ENCODE peak calls at places on chromosomes 13 and 19, in four cellular contexts. D is psoas muscle, O is A549, X is Peyer's patch. F is an unnamed sample.

GRCh38 chr19:49832556-49832955 is 14.5 kb downstream of the MED25 start:
- DNase-seq in X (no peak), D (no peak), O (no peak), F (no peak)

GRCh38 chr13:90622547-90622946 is 724.9 kb upstream of the MIR17HG start:
- DNase-seq in O (no peak), D (no peak), X (no peak), F (no peak)

GRCh38 chr13:41075034-41075433 is 13.7 kb downstream of the WBP4 start:
- DNase-seq in D (peak), X (no peak), O (peak), F (no peak)

GRCh38 chr13:61608138-61608537 is 192.5 kb upstream of the PCDH20 start:
- DNase-seq in X (no peak), D (no peak), O (no peak), F (no peak)

GRCh38 chr13:113093580-113094409 is 11.8 kb upstream of the F7 start:
- DNase-seq in D (peak), X (no peak), O (no peak), F (no peak)

GRCh38 chr19:46862974-46863632 is 2.3 kb downstream of the ARHGAP35 start:
- DNase-seq in D (no peak), O (no peak), X (peak), F (no peak)

GRCh38 chr13:51317262-51317661 is 22.2 kb upstream of the SERPINE3 start:
- DNase-seq in D (no peak), X (no peak), O (peak), F (no peak)

GRCh38 chr13:29522044-29522685 is 73.3 kb downstream of the SLC7A1 start:
- DNase-seq in X (no peak), D (no peak), O (no peak), F (no peak)

GRCh38 chr19:38023661-38024574 is 116.9 kb downstream of the SIPA1L3 start:
- DNase-seq in X (no peak), D (no peak), O (no peak), F (no peak)

GRCh38 chr19:52638601-52639000 is 446 bp upstream of the ZNF83 start:
- DNase-seq in X (peak), O (no peak), D (no peak), F (peak)

GRCh38 chr19:40778865-40779284 is 828 bp downstream of the RAB4B start:
- DNase-seq in D (no peak), X (no peak), O (no peak), F (no peak)

GRCh38 chr13:47897411-47898050 is 103.5 kb downstream of the SUCLA2 start:
- DNase-seq in D (no peak), X (no peak), O (no peak), F (no peak)

GRCh38 chr19:42469311-42470239 is 26.8 kb upstream of the CXCL17 start:
- DNase-seq in D (no peak), O (no peak), X (no peak), F (no peak)

GRCh38 chr13:50989476-50989875 is 79.9 kb downstream of the RNASEH2B start:
- DNase-seq in X (no peak), O (peak), D (peak), F (no peak)

GRCh38 chr19:44356383-44357111 is at the start of gene ZNF112:
- DNase-seq in X (peak), O (peak), D (peak), F (peak)

GRCh38 chr19:3512562-3512961 is 6.5 kb downstream of the FZR1 start:
- DNase-seq in D (no peak), O (no peak), X (no peak), F (no peak)

GRCh38 chr19:3509566-3509989 is 3.5 kb downstream of the FZR1 start:
- DNase-seq in D (no peak), X (no peak), O (no peak), F (no peak)

GRCh38 chr19:3513198-3514140 is 7.4 kb downstream of the FZR1 start:
- DNase-seq in O (no peak), X (no peak), D (no peak), F (no peak)

GRCh38 chr19:3510727-3511126 is 4.6 kb downstream of the FZR1 start:
- DNase-seq in X (no peak), D (no peak), O (no peak), F (no peak)

GRCh38 chr19:3511506-3512251 is 5.6 kb downstream of the FZR1 start:
- DNase-seq in O (no peak), D (no peak), X (no peak), F (peak)
- H3K4me3 ChIP-seq in O (no peak), D (no peak), X (no peak), F (no peak)

DNA sequence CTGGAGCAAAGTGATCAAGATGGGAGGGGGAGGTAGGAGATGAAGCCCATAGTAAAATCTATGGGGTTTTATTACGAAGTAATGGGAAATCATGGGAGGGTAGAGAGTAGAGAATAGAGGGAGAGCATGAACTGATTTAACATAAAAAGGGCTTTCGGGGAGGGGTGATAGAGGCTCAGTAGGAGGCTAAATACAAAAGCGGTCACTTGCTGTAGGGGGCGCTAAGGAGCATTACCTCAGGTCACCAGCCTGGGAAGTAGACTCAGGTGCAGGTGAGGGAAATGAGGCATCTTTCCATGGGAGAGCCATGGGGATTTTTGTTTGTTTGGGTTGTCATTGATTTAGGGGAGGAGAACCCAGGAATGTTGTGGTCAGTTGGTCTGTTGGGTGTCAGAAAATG is 14.1 kb downstream of the KRTDAP start:
- DNase-seq in X (no peak), O (peak), D (no peak), F (no peak)
- TF ChIP-seq CTCF in X (no peak), O (peak), D (no peak), F (no peak)

GRCh38 chr19:16624236-16624635 is 3.8 kb downstream of the MED26 start:
- DNase-seq in D (peak), X (no peak), O (no peak), F (no peak)

GRCh38 chr19:16621165-16621800 is 6.7 kb downstream of the MED26 start:
- DNase-seq in X (no peak), O (no peak), D (peak), F (no peak)

GRCh38 chr19:16623066-16623465 is 4.9 kb downstream of the MED26 start:
- DNase-seq in D (no peak), O (no peak), X (no peak), F (no peak)

GRCh38 chr19:16625183-16625958 is 2.6 kb downstream of the MED26 start:
- DNase-seq in D (peak), O (no peak), X (no peak), F (no peak)

GRCh38 chr19:16623576-16623975 is 4.4 kb downstream of the MED26 start:
- DNase-seq in D (peak), O (no peak), X (no peak), F (no peak)
- H3K27ac ChIP-seq in D (no peak), O (no peak), X (no peak), F (no peak)

GRCh38 chr19:12995596-12996541 is 594 bp downstream of the NFIX start:
- DNase-seq in X (no peak), D (peak), O (no peak), F (peak)

GRCh38 chr19:12994701-12995595 is at the start of gene NFIX:
- DNase-seq in X (peak), O (no peak), D (peak), F (peak)

GRCh38 chr19:12997225-12997966 is 2.1 kb downstream of the NFIX start:
- DNase-seq in X (no peak), O (no peak), D (no peak), F (no peak)

GRCh38 chr19:12997967-12998940 is 3.0 kb downstream of the NFIX start:
- DNase-seq in D (peak), O (no peak), X (no peak), F (peak)

GRCh38 chr19:12996542-12997094 is 1.3 kb downstream of the NFIX start:
- DNase-seq in O (no peak), X (no peak), D (peak), F (peak)
- H3K4me3 ChIP-seq in O (peak), X (peak), D (peak), F (peak)

DNA sequence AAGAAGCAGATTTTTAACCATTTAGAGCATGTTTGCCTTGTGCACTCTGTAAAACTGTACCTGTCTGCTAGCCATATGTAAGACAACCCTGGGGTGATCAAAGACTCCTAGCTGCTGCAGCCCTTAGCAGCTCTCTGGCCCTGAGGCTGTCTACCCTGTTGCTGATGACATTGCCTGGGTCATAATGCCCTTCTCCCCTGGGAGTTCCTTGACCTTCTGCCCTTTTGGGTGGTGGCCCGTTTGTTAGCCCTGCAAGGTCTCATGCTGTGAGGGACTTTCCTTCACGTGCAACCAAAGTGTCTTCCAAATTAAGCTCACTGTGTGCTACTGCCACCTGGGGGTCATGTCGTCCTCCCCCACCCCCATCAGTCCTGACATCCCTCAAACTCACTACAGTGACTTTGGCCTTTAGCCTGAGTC is 7.4 kb downstream of the GPC6 start:
- DNase-seq in D (no peak), X (no peak), O (peak), F (no peak)
- TF ChIP-seq CTCF in D (no peak), X (no peak), O (no peak), F (no peak)

GRCh38 chr13:44790289-44790688 is 199.0 kb downstream of the NUFIP1 start:
- DNase-seq in X (no peak), O (no peak), D (no peak), F (no peak)

GRCh38 chr13:44780586-44781280 is 204.6 kb upstream of the TSC22D1 start:
- DNase-seq in X (no peak), D (no peak), O (no peak), F (no peak)

GRCh38 chr13:44792096-44792495 is 197.2 kb downstream of the NUFIP1 start:
- DNase-seq in D (no peak), O (no peak), X (no peak), F (no peak)

GRCh38 chr13:44783987-44784734 is 205.1 kb downstream of the NUFIP1 start:
- DNase-seq in D (no peak), X (no peak), O (no peak), F (no peak)

DNA sequence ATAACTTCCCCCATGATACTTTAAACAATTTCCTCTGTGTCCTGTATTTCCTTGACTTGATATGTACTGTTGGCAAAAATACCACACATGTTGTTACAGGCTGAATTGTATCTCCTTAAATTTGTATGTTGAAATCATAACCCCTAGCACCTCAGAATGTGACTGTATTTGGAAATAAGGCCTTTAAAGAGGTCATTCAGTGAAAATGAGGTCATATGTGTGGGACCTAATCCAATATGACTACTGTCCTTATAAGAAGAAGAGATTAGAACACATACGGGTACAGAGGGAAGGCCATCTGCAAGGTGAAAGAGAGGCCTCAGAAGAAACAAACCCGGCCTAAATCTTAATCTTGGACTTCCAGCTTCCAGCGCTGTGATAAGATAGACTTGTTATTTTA is 202.5 kb downstream of the NUFIP1 start:
- DNase-seq in X (no peak), D (no peak), O (no peak), F (no peak)
- H3K27ac ChIP-seq in X (no peak), D (no peak), O (no peak), F (no peak)

DNA sequence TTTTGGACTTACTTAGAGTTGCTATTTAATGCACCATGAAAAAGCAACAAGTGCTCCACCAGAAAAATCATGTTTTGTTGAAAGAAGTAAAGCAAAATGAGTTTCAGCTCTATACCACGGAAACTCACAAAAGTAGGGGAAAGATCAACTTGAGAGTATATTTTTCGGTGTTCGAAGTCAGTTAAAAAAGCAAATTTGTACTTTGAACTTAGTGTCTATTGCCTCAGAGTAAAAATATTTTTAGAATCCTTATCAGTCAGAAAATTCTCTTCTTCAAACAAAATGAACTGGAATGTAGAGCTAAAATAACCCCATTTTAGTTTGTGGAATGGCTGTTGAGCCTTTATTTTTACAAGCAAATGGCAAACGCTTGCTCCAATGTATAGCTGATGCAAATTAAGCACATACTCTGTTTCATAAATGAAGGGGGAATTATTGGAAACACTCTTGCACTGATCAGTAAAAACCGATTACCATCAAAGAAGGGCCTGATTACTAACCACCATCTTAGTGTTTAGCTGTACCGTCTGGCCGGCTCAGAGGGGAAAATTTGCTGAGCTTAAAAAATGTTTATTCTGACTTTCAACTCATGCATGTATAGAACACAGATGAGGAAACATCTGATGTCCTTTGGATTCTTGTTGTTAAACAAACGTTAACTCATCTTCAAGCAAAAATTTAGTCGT is 540.8 kb downstream of the GPC6 start:
- DNase-seq in O (no peak), D (no peak), X (no peak), F (no peak)
- H3K4me3 ChIP-seq in O (no peak), D (no peak), X (no peak), F (no peak)

GRCh38 chr19:33132425-33132824 is 511 bp downstream of the WDR88 start:
- DNase-seq in O (peak), X (no peak), D (no peak), F (no peak)
- TF ChIP-seq CTCF in O (peak), X (no peak), D (no peak), F (no peak)

GRCh38 chr19:48777720-48778119 is 22.4 kb downstream of the FGF21 start:
- DNase-seq in D (no peak), O (no peak), X (no peak), F (no peak)

GRCh38 chr19:48772503-48772953 is 17.2 kb downstream of the FGF21 start:
- DNase-seq in D (peak), X (no peak), O (no peak), F (no peak)

GRCh38 chr19:48779636-48780035 is 24.3 kb downstream of the FGF21 start:
- DNase-seq in D (no peak), O (no peak), X (no peak), F (no peak)

GRCh38 chr19:48780684-48781391 is 25.5 kb downstream of the FGF21 start:
- DNase-seq in X (peak), O (peak), D (peak), F (no peak)

GRCh38 chr19:48777139-48777538 is 21.8 kb downstream of the FGF21 start:
- DNase-seq in D (no peak), X (no peak), O (no peak), F (no peak)
- H3K27ac ChIP-seq in D (no peak), X (no peak), O (no peak), F (no peak)

F was measured in ovary.